ENCODE peak calls at places on chromosomes 7 and 10, in eight cellular contexts. One of them, this sample, is unnamed.

GRCh38 chr7:118245267-118246040 is 20.9 kb downstream of the ANKRD7 start:
- DNase-seq in H54: no peak
- DNase-seq in left ventricle myocardium superior: no peak
- DNase-seq in HT1080: peak
- DNase-seq in endothelial cell: no peak
- DNase-seq in ELR: no peak
- DNase-seq in NCI-H1092: no peak
- DNase-seq in BE2C: no peak
- DNase-seq in this sample: no peak

GRCh38 chr7:108054537-108054936 is 51.6 kb upstream of the LAMB1 start:
- DNase-seq in H54: no peak
- DNase-seq in HT1080: no peak
- DNase-seq in endothelial cell: no peak
- DNase-seq in NCI-H1092: no peak
- DNase-seq in left ventricle myocardium superior: no peak
- DNase-seq in ELR: no peak
- DNase-seq in BE2C: no peak
- DNase-seq in this sample: no peak

GRCh38 chr10:81081887-81082620 is 544.4 kb downstream of the SH2D4B start:
- DNase-seq in H54: no peak
- DNase-seq in NCI-H1092: no peak
- DNase-seq in left ventricle myocardium superior: no peak
- DNase-seq in HT1080: peak
- DNase-seq in BE2C: no peak
- DNase-seq in ELR: no peak
- DNase-seq in endothelial cell: no peak
- DNase-seq in this sample: no peak

GRCh38 chr10:79397575-79398303 is 47.7 kb downstream of the ZCCHC24 start:
- DNase-seq in HT1080: no peak
- DNase-seq in NCI-H1092: no peak
- DNase-seq in BE2C: peak
- DNase-seq in endothelial cell: no peak
- DNase-seq in ELR: no peak
- DNase-seq in left ventricle myocardium superior: peak
- DNase-seq in H54: no peak
- DNase-seq in this sample: no peak

GRCh38 chr7:35723011-35723410 is 28.1 kb upstream of the HERPUD2 start:
- DNase-seq in endothelial cell: no peak
- DNase-seq in BE2C: no peak
- DNase-seq in left ventricle myocardium superior: no peak
- DNase-seq in H54: peak
- DNase-seq in NCI-H1092: no peak
- DNase-seq in ELR: peak
- DNase-seq in HT1080: peak
- DNase-seq in this sample: no peak

GRCh38 chr10:3500408-3500856 is 284.6 kb downstream of the KLF6 start:
- DNase-seq in endothelial cell: peak
- DNase-seq in HT1080: no peak
- DNase-seq in left ventricle myocardium superior: peak
- DNase-seq in H54: no peak
- DNase-seq in ELR: no peak
- DNase-seq in BE2C: no peak
- DNase-seq in NCI-H1092: no peak
- DNase-seq in this sample: no peak

GRCh38 chr10:123103944-123104343 is 31.8 kb upstream of the HMX3 start:
- DNase-seq in H54: no peak
- DNase-seq in ELR: no peak
- DNase-seq in NCI-H1092: no peak
- DNase-seq in endothelial cell: no peak
- DNase-seq in left ventricle myocardium superior: no peak
- DNase-seq in BE2C: no peak
- DNase-seq in HT1080: no peak
- DNase-seq in this sample: no peak

GRCh38 chr10:92014620-92015019 is 91.0 kb downstream of the BTAF1 start:
- DNase-seq in H54: no peak
- DNase-seq in BE2C: no peak
- DNase-seq in HT1080: no peak
- DNase-seq in ELR: no peak
- DNase-seq in left ventricle myocardium superior: no peak
- DNase-seq in NCI-H1092: no peak
- DNase-seq in endothelial cell: no peak
- DNase-seq in this sample: no peak

GRCh38 chr7:39589323-39590111 is 23.3 kb downstream of the YAE1 start:
- DNase-seq in left ventricle myocardium superior: no peak
- DNase-seq in BE2C: no peak
- DNase-seq in endothelial cell: peak
- DNase-seq in NCI-H1092: no peak
- DNase-seq in H54: peak
- DNase-seq in ELR: peak
- DNase-seq in HT1080: peak
- DNase-seq in this sample: no peak

GRCh38 chr10:79084012-79084971 is 15.5 kb downstream of the ZMIZ1 start:
- DNase-seq in left ventricle myocardium superior: peak
- DNase-seq in NCI-H1092: no peak
- DNase-seq in H54: peak
- DNase-seq in HT1080: peak
- DNase-seq in ELR: peak
- DNase-seq in BE2C: no peak
- DNase-seq in endothelial cell: peak
- DNase-seq in this sample: no peak

GRCh38 chr7:138169441-138169851 is 93.2 kb downstream of the AKR1D1 start:
- DNase-seq in ELR: no peak
- DNase-seq in BE2C: no peak
- DNase-seq in NCI-H1092: no peak
- DNase-seq in HT1080: no peak
- DNase-seq in H54: no peak
- DNase-seq in endothelial cell: no peak
- DNase-seq in left ventricle myocardium superior: no peak
- DNase-seq in this sample: no peak

GRCh38 chr7:28748934-28749584 is 209.1 kb downstream of the TRIL start:
- DNase-seq in HT1080: peak
- DNase-seq in left ventricle myocardium superior: no peak
- DNase-seq in endothelial cell: no peak
- DNase-seq in H54: peak
- DNase-seq in NCI-H1092: no peak
- DNase-seq in ELR: peak
- DNase-seq in BE2C: no peak
- DNase-seq in this sample: peak

GRCh38 chr10:70274643-70275042 is 9.2 kb downstream of the NPFFR1 start:
- DNase-seq in endothelial cell: no peak
- DNase-seq in NCI-H1092: no peak
- DNase-seq in H54: no peak
- DNase-seq in BE2C: no peak
- DNase-seq in HT1080: peak
- DNase-seq in ELR: no peak
- DNase-seq in left ventricle myocardium superior: no peak
- DNase-seq in this sample: no peak

GRCh38 chr10:101155896-101156295 is 24.8 kb downstream of the TLX1 start:
- DNase-seq in endothelial cell: no peak
- DNase-seq in BE2C: no peak
- DNase-seq in ELR: no peak
- DNase-seq in HT1080: no peak
- DNase-seq in left ventricle myocardium superior: no peak
- DNase-seq in H54: no peak
- DNase-seq in NCI-H1092: no peak
- DNase-seq in this sample: no peak

GRCh38 chr10:26728957-26729356 is 31.5 kb downstream of the PDSS1 start:
- DNase-seq in endothelial cell: no peak
- DNase-seq in left ventricle myocardium superior: no peak
- DNase-seq in H54: no peak
- DNase-seq in BE2C: no peak
- DNase-seq in NCI-H1092: no peak
- DNase-seq in HT1080: no peak
- DNase-seq in ELR: no peak
- DNase-seq in this sample: no peak

This sample was measured in SHP77.